ENCODE peak calls at places on chromosomes 12 and 14, in seven cellular contexts. One of them, this sample, is unnamed.

GRCh38 chr12:124030510-124030909 is 57.5 kb downstream of the ZNF664 start:
- DNase-seq in mesenchymal stem cell: peak
- DNase-seq in trophoblast cell: peak
- DNase-seq in mesendoderm: peak
- DNase-seq in IMR-90: peak
- DNase-seq in H1: no peak
- DNase-seq in H9: peak
- DNase-seq in this sample: no peak

GRCh38 chr14:73273799-73274198 is 36.5 kb downstream of the PAPLN start:
- DNase-seq in mesendoderm: no peak
- DNase-seq in H9: no peak
- DNase-seq in mesenchymal stem cell: no peak
- DNase-seq in trophoblast cell: no peak
- DNase-seq in IMR-90: no peak
- DNase-seq in H1: no peak
- DNase-seq in this sample: no peak

GRCh38 chr14:54564071-54564798 is 2.7 kb upstream of the SAMD4A start:
- DNase-seq in H9: no peak
- DNase-seq in trophoblast cell: no peak
- DNase-seq in IMR-90: peak
- DNase-seq in mesendoderm: peak
- DNase-seq in H1: no peak
- DNase-seq in mesenchymal stem cell: peak
- DNase-seq in this sample: peak

GRCh38 chr14:26730929-26731618 is 133.2 kb upstream of the NOVA1 start:
- DNase-seq in trophoblast cell: no peak
- DNase-seq in H9: peak
- DNase-seq in IMR-90: peak
- DNase-seq in mesenchymal stem cell: peak
- DNase-seq in H1: peak
- DNase-seq in mesendoderm: peak
- DNase-seq in this sample: peak

GRCh38 chr14:22753586-22753985 is 12.9 kb upstream of the OXA1L start:
- DNase-seq in trophoblast cell: no peak
- DNase-seq in H1: no peak
- DNase-seq in H9: no peak
- DNase-seq in IMR-90: no peak
- DNase-seq in mesendoderm: no peak
- DNase-seq in mesenchymal stem cell: no peak
- DNase-seq in this sample: no peak

GRCh38 chr14:54148251-54148650 is 191.6 kb upstream of the BMP4 start:
- DNase-seq in H9: no peak
- DNase-seq in mesenchymal stem cell: peak
- DNase-seq in trophoblast cell: no peak
- DNase-seq in IMR-90: no peak
- DNase-seq in H1: no peak
- DNase-seq in mesendoderm: peak
- DNase-seq in this sample: no peak

GRCh38 chr12:49093746-49094103 is 876 bp downstream of the DHH start:
- DNase-seq in H1: no peak
- DNase-seq in mesenchymal stem cell: no peak
- DNase-seq in H9: peak
- DNase-seq in mesendoderm: no peak
- DNase-seq in IMR-90: no peak
- DNase-seq in trophoblast cell: no peak
- DNase-seq in this sample: no peak

GRCh38 chr12:7136676-7137075 is 6.5 kb downstream of the CLSTN3 start:
- DNase-seq in mesenchymal stem cell: no peak
- DNase-seq in IMR-90: no peak
- DNase-seq in mesendoderm: no peak
- DNase-seq in trophoblast cell: no peak
- DNase-seq in H1: no peak
- DNase-seq in H9: no peak
- DNase-seq in this sample: no peak

GRCh38 chr12:120797677-120798642 is 72.3 kb downstream of the ACADS start:
- DNase-seq in trophoblast cell: no peak
- DNase-seq in mesendoderm: peak
- DNase-seq in H1: no peak
- DNase-seq in mesenchymal stem cell: no peak
- DNase-seq in H9: no peak
- DNase-seq in IMR-90: no peak
- DNase-seq in this sample: no peak

GRCh38 chr12:103475073-103475472 is 20.7 kb downstream of the C12orf42 start:
- DNase-seq in IMR-90: no peak
- DNase-seq in mesenchymal stem cell: no peak
- DNase-seq in H1: no peak
- DNase-seq in mesendoderm: no peak
- DNase-seq in H9: no peak
- DNase-seq in trophoblast cell: no peak
- DNase-seq in this sample: no peak

GRCh38 chr14:52992236-52992635 is 41.4 kb upstream of the FERMT2 start:
- DNase-seq in mesenchymal stem cell: no peak
- DNase-seq in mesendoderm: no peak
- DNase-seq in H1: no peak
- DNase-seq in H9: no peak
- DNase-seq in trophoblast cell: no peak
- DNase-seq in IMR-90: no peak
- DNase-seq in this sample: no peak

GRCh38 chr12:5461966-5462365 is 30.1 kb downstream of the NTF3 start:
- DNase-seq in mesendoderm: peak
- DNase-seq in trophoblast cell: no peak
- DNase-seq in mesenchymal stem cell: no peak
- DNase-seq in H9: no peak
- DNase-seq in IMR-90: no peak
- DNase-seq in H1: no peak
- DNase-seq in this sample: no peak

GRCh38 chr12:78864483-78865296 is at the start of gene SYT1:
- DNase-seq in mesenchymal stem cell: peak
- DNase-seq in H9: peak
- DNase-seq in mesendoderm: peak
- DNase-seq in H1: no peak
- DNase-seq in trophoblast cell: no peak
- DNase-seq in IMR-90: peak
- DNase-seq in this sample: peak

GRCh38 chr12:124053855-124054254 is 80.8 kb downstream of the ZNF664 start:
- DNase-seq in H1: peak
- DNase-seq in mesenchymal stem cell: peak
- DNase-seq in H9: peak
- DNase-seq in trophoblast cell: peak
- DNase-seq in IMR-90: peak
- DNase-seq in mesendoderm: peak
- DNase-seq in this sample: peak

GRCh38 chr12:51896236-51896635 is 8.3 kb downstream of the ANKRD33 start:
- DNase-seq in H9: no peak
- DNase-seq in mesendoderm: no peak
- DNase-seq in IMR-90: no peak
- DNase-seq in trophoblast cell: no peak
- DNase-seq in H1: no peak
- DNase-seq in mesenchymal stem cell: no peak
- DNase-seq in this sample: no peak

GRCh38 chr14:72892103-72892878 is 1.6 kb downstream of the DPF3 start:
- DNase-seq in mesendoderm: peak
- DNase-seq in IMR-90: peak
- DNase-seq in H1: no peak
- DNase-seq in H9: peak
- DNase-seq in trophoblast cell: no peak
- DNase-seq in mesenchymal stem cell: peak
- DNase-seq in this sample: no peak

GRCh38 chr12:84636801-84637285 is 275.8 kb downstream of the SLC6A15 start:
- DNase-seq in H1: no peak
- DNase-seq in trophoblast cell: no peak
- DNase-seq in H9: no peak
- DNase-seq in IMR-90: peak
- DNase-seq in mesenchymal stem cell: no peak
- DNase-seq in mesendoderm: peak
- DNase-seq in this sample: no peak

GRCh38 chr12:58915634-58916033 is 4.7 kb downstream of the LRIG3 start:
- DNase-seq in IMR-90: peak
- DNase-seq in trophoblast cell: no peak
- DNase-seq in H9: no peak
- DNase-seq in mesenchymal stem cell: peak
- DNase-seq in mesendoderm: no peak
- DNase-seq in H1: no peak
- DNase-seq in this sample: no peak

DNA sequence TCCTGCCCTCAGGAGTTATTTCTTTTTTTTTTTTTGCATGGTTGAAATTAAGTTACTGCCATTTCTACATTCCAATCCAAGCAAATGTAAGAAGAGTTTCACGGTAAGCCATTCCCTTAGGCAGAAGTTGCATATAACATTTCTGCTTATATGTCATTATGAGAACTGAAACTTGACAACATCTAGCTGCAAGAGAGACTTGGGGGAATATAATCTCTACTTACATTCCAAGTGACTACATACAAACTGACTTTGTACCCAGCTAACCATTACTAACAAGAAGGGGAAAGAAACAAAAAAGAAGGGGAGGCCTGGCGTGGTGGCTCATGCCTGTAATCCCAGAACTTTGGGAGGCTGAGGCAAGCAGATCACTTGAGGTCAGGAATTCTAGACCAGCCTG is 7.3 kb upstream of the RESF1 start:
- DNase-seq in IMR-90: no peak
- DNase-seq in trophoblast cell: no peak
- DNase-seq in mesenchymal stem cell: no peak
- DNase-seq in mesendoderm: no peak
- DNase-seq in H9: no peak
- DNase-seq in H1: no peak
- DNase-seq in this sample: no peak
- H3K18ac ChIP-seq in IMR-90: no peak
- H3K18ac ChIP-seq in trophoblast cell: no peak
- H3K18ac ChIP-seq in mesenchymal stem cell: no peak
- H3K18ac ChIP-seq in mesendoderm: no peak
- H3K18ac ChIP-seq in H9: no peak
- H3K18ac ChIP-seq in H1: no peak
- H3K18ac ChIP-seq in this sample: no peak

GRCh38 chr12:30961030-30961429 is 34.5 kb downstream of the TSPAN11 start:
- DNase-seq in mesendoderm: no peak
- DNase-seq in trophoblast cell: no peak
- DNase-seq in mesenchymal stem cell: no peak
- DNase-seq in H1: no peak
- DNase-seq in IMR-90: no peak
- DNase-seq in H9: no peak
- DNase-seq in this sample: no peak

GRCh38 chr12:30965613-30965985 is 39.1 kb downstream of the TSPAN11 start:
- DNase-seq in mesenchymal stem cell: peak
- DNase-seq in H9: peak
- DNase-seq in trophoblast cell: peak
- DNase-seq in H1: no peak
- DNase-seq in mesendoderm: peak
- DNase-seq in IMR-90: no peak
- DNase-seq in this sample: no peak

GRCh38 chr12:30962047-30962446 is 35.5 kb downstream of the TSPAN11 start:
- DNase-seq in H1: no peak
- DNase-seq in IMR-90: no peak
- DNase-seq in trophoblast cell: no peak
- DNase-seq in mesendoderm: no peak
- DNase-seq in mesenchymal stem cell: no peak
- DNase-seq in H9: no peak
- DNase-seq in this sample: no peak

GRCh38 chr12:30964896-30965612 is 38.5 kb downstream of the TSPAN11 start:
- DNase-seq in trophoblast cell: no peak
- DNase-seq in H1: no peak
- DNase-seq in IMR-90: no peak
- DNase-seq in mesendoderm: no peak
- DNase-seq in mesenchymal stem cell: no peak
- DNase-seq in H9: no peak
- DNase-seq in this sample: no peak

DNA sequence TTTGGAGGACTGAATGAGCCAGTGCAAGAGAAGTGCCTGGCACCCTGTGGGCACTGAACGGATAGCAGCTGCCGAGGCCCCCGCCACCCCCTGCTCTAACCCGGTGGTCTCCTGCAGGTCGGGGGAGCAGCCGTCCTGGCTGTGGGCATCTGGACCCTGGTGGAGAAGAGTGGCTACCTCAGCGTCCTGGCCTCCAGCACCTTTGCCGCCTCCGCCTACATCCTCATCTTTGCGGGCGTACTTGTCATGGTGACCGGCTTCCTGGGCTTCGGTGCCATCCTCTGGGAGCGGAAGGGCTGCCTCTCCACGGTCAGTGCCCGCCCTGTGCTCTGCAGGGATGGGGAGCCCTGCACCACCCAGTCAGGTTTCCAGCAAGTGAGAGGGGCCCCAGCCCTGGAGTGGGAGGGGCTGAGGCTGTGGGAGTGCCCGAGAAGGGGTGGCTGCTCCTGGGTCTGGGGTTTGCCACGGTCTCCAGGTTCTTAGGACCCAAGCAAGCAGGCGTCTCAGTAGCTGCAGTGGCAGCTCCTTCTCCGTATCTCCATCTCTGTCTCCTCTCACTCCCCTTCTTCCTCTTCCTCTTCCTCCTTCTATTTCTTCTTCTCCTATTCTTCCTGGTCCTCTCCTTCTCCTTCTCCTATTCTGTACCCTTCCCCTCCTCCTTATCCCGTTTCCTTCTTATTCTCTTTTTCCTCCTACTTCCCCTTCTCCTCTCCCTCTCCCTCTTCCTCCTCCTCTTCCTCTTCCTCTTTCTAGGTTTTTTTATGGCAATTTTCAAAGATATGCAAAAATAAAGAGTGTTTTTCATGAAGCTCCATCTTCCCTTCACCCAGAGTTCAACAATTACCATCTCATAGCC is 37.4 kb downstream of the TSPAN11 start:
- DNase-seq in mesendoderm: no peak
- DNase-seq in trophoblast cell: no peak
- DNase-seq in H1: no peak
- DNase-seq in mesenchymal stem cell: no peak
- DNase-seq in H9: no peak
- DNase-seq in IMR-90: no peak
- DNase-seq in this sample: no peak
- H3K18ac ChIP-seq in mesendoderm: no peak
- H3K18ac ChIP-seq in trophoblast cell: no peak
- H3K18ac ChIP-seq in H1: no peak
- H3K18ac ChIP-seq in mesenchymal stem cell: no peak
- H3K18ac ChIP-seq in H9: no peak
- H3K18ac ChIP-seq in IMR-90: no peak
- H3K18ac ChIP-seq in this sample: no peak

DNA sequence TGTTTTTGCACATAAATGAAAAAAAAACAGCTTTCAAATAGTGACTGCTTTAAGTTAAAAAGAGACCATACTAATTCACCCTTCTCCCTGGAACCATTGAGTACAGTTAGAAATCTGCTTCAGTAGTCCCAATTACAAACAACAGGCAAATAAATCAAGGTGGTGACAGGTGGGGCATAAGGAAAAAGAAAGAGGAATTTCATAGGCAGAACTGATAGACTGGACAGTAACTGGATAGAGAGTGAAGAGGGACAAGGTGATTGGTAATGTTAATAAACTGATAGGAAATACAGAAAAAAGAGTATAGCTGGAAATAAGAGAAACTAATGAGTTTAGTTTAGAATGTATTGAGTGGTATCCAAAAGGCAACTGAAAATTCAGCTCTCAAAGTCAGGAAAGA is 56.0 kb downstream of the SLC41A2 start:
- DNase-seq in mesenchymal stem cell: no peak
- DNase-seq in trophoblast cell: no peak
- DNase-seq in H9: no peak
- DNase-seq in IMR-90: no peak
- DNase-seq in mesendoderm: no peak
- DNase-seq in H1: no peak
- DNase-seq in this sample: no peak
- H3K18ac ChIP-seq in mesenchymal stem cell: no peak
- H3K18ac ChIP-seq in trophoblast cell: no peak
- H3K18ac ChIP-seq in H9: no peak
- H3K18ac ChIP-seq in IMR-90: no peak
- H3K18ac ChIP-seq in mesendoderm: no peak
- H3K18ac ChIP-seq in H1: no peak
- H3K18ac ChIP-seq in this sample: no peak

GRCh38 chr12:46798648-46799047 is 27.1 kb downstream of the SLC38A4 start:
- DNase-seq in H9: no peak
- DNase-seq in mesenchymal stem cell: no peak
- DNase-seq in trophoblast cell: no peak
- DNase-seq in H1: no peak
- DNase-seq in IMR-90: no peak
- DNase-seq in mesendoderm: no peak
- DNase-seq in this sample: no peak
- H3K18ac ChIP-seq in H9: no peak
- H3K18ac ChIP-seq in mesenchymal stem cell: no peak
- H3K18ac ChIP-seq in trophoblast cell: no peak
- H3K18ac ChIP-seq in H1: no peak
- H3K18ac ChIP-seq in IMR-90: no peak
- H3K18ac ChIP-seq in mesendoderm: no peak
- H3K18ac ChIP-seq in this sample: no peak